ENCODE peak calls at places on chromosomes 11 and 22, in six cellular contexts. M is endothelial cell, Q is Peyer's patch, I is PC-9, A is PC-3, C is spleen. O is an unnamed sample.
A peak's percentile ranks its signal among the peaks of the same experiment; 100 is the strongest.

GRCh38 chr11:11563193-11563592 is 58.6 kb downstream of the GALNT18 start:
- DNase-seq in A (no peak), Q (no peak), C (no peak), M (no peak), I (no peak), O (no peak)

GRCh38 chr22:41910599-41911291 is 4.1 kb downstream of the SHISA8 start:
- DNase-seq in I (peak; percentile 28), C (no peak), M (peak; percentile 21), Q (no peak), A (peak; percentile 9), O (no peak)

GRCh38 chr11:67033661-67034166 is 10.8 kb downstream of the SYT12 start:
- DNase-seq in I (no peak), M (no peak), Q (no peak), C (no peak), A (peak; percentile 35), O (no peak)

GRCh38 chr11:19187880-19188279 is 13.9 kb downstream of the CSRP3 start:
- DNase-seq in Q (no peak), M (no peak), A (peak; percentile 11), I (no peak), C (no peak), O (no peak)

GRCh38 chr22:24822471-24822870 is 16.5 kb downstream of the SGSM1 start:
- DNase-seq in M (no peak), Q (no peak), C (no peak), I (no peak), A (no peak), O (no peak)

GRCh38 chr11:98365941-98366340 is 654.8 kb upstream of the CNTN5 start:
- DNase-seq in M (no peak), A (no peak), I (no peak), C (no peak), Q (no peak), O (no peak)

GRCh38 chr11:68429661-68430060 is 30.9 kb upstream of the PPP6R3 start:
- DNase-seq in A (no peak), C (no peak), I (no peak), Q (no peak), M (no peak), O (no peak)

GRCh38 chr11:75275581-75275980 is 35.0 kb downstream of the TPBGL start:
- DNase-seq in C (peak; percentile 94), Q (peak; percentile 93), I (no peak), A (no peak), M (no peak), O (peak; percentile 78)

GRCh38 chr11:12170984-12171383 is 60.6 kb downstream of the MICAL2 start:
- DNase-seq in C (no peak), I (no peak), A (no peak), M (no peak), Q (no peak), O (no peak)

GRCh38 chr11:1051356-1052132 is 15.0 kb upstream of the MUC6 start:
- DNase-seq in Q (no peak), M (no peak), C (peak; percentile 64), A (no peak), I (no peak), O (peak; percentile 42)

GRCh38 chr11:63459586-63459985 is 31.4 kb downstream of the PLAAT5 start:
- DNase-seq in A (peak; percentile 52), I (peak; percentile 15), C (no peak), Q (no peak), M (no peak), O (no peak)

GRCh38 chr11:44946268-44946667 is 4.4 kb downstream of the TP53I11 start:
- DNase-seq in M (no peak), I (no peak), Q (peak; percentile 73), C (no peak), A (no peak), O (no peak)

GRCh38 chr22:17782158-17782557 is 7.9 kb upstream of the BID start:
- DNase-seq in Q (no peak), A (no peak), C (no peak), I (no peak), M (no peak), O (no peak)

GRCh38 chr11:48037709-48038468 is 57.5 kb downstream of the PTPRJ start:
- DNase-seq in M (no peak), I (no peak), A (peak; percentile 27), Q (no peak), C (peak; percentile 30), O (no peak)

GRCh38 chr11:79609511-79609910 is 168.7 kb upstream of the TENM4 start:
- DNase-seq in I (no peak), M (no peak), A (no peak), Q (no peak), C (no peak), O (no peak)

GRCh38 chr22:37675930-37676571 is 615 bp downstream of the LGALS1 start:
- DNase-seq in A (peak; percentile 40), I (peak; percentile 76), Q (no peak), C (no peak), M (no peak), O (no peak)

GRCh38 chr22:48084041-48084748 is 1321.7 kb downstream of the TBC1D22A start:
- DNase-seq in I (no peak), Q (no peak), A (no peak), M (no peak), C (peak; percentile 69), O (no peak)

GRCh38 chr11:121722431-121723256 is 269.9 kb upstream of the SORL1-AS1 start:
- DNase-seq in Q (peak; percentile 58), A (peak; percentile 43), I (no peak), C (no peak), M (peak; percentile 72), O (no peak)
- TF ChIP-seq CTCF in Q (no peak), A (no peak), I (no peak), C (no peak), M (no peak), O (no peak)

GRCh38 chr11:22246992-22247391 is 54.1 kb downstream of the ANO5 start:
- DNase-seq in I (no peak), Q (no peak), C (no peak), M (no peak), A (no peak), O (no peak)

GRCh38 chr11:22244986-22245592 is 52.2 kb downstream of the ANO5 start:
- DNase-seq in M (peak; percentile 31), C (no peak), I (peak; percentile 5), Q (peak; percentile 46), A (peak; percentile 50), O (peak; percentile 46)
- TF ChIP-seq CTCF in M (peak; percentile 52), C (peak; percentile 49), I (peak; percentile 65), Q (peak; percentile 43), A (peak; percentile 65), O (peak; percentile 81)

GRCh38 chr22:43670545-43670944 is 141.6 kb downstream of the EFCAB6 start:
- DNase-seq in C (no peak), I (no peak), M (no peak), Q (peak; percentile 83), A (no peak), O (no peak)
- TF ChIP-seq CTCF in C (no peak), I (no peak), M (no peak), Q (no peak), A (no peak), O (no peak)

GRCh38 chr11:132123854-132124835 is 753.7 kb downstream of the NTM start:
- DNase-seq in Q (no peak), I (no peak), A (no peak), C (no peak), M (no peak), O (no peak)
- TF ChIP-seq CTCF in Q (no peak), I (no peak), A (peak; percentile 26), C (no peak), M (peak; percentile 39), O (no peak)

GRCh38 chr11:117468888-117469287 is 141.2 kb downstream of the CEP164 start:
- DNase-seq in C (peak; percentile 30), I (no peak), Q (no peak), A (no peak), M (no peak), O (peak; percentile 16)
- TF ChIP-seq CTCF in C (no peak), I (peak; percentile 17), Q (no peak), A (no peak), M (no peak), O (no peak)